ENCODE peak calls at places on chromosomes 7 and 10, in ten cellular contexts. W is left ventricle myocardium inferior, I is neural progenitor cell, C is Peyer's patch, X is MM.1S, D is mammary epithelial cell, T is breast epithelium, H is upper lobe of right lung, N is psoas muscle, M is HCT116. F is an unnamed sample. For H3K27me3, the result is how much of the 10 kb centered on the place peaks cover.

GRCh38 chr10:35882422-35883150 is 240.5 kb upstream of the FZD8 start:
- DNase-seq in W (no peak), I (peak), C (no peak), X (no peak), D (no peak), T (no peak), H (no peak), N (no peak), M (no peak), F (no peak)

GRCh38 chr10:42941790-42942189 is 135.1 kb upstream of the RET start:
- DNase-seq in W (no peak), I (no peak), C (no peak), X (no peak), D (no peak), T (peak), H (peak), N (no peak), M (no peak), F (no peak)

GRCh38 chr10:83225781-83226180 is 913.5 kb upstream of the GHITM start:
- DNase-seq in W (no peak), I (no peak), C (no peak), X (no peak), D (no peak), T (no peak), H (no peak), N (no peak), M (no peak), F (no peak)

GRCh38 chr7:103964269-103964668 is 25.2 kb downstream of the RELN start:
- DNase-seq in W (no peak), I (no peak), C (no peak), X (no peak), D (no peak), T (no peak), H (no peak), N (no peak), M (no peak), F (no peak)

GRCh38 chr7:11538751-11539299 is 293.2 kb downstream of the THSD7A start:
- DNase-seq in W (no peak), I (no peak), C (no peak), X (no peak), D (no peak), T (no peak), H (no peak), N (no peak), M (no peak), F (no peak)

GRCh38 chr10:30092151-30092790 is 32.9 kb upstream of the JCAD start:
- DNase-seq in W (no peak), I (no peak), C (no peak), X (no peak), D (peak), T (no peak), H (no peak), N (no peak), M (peak), F (peak)

GRCh38 chr7:70484255-70484654 is 647.7 kb upstream of the GALNT17 start:
- DNase-seq in W (no peak), I (no peak), C (no peak), X (no peak), D (no peak), T (no peak), H (no peak), N (no peak), M (no peak), F (no peak)

GRCh38 chr7:6658618-6659345 is 21.7 kb downstream of the ZNF316 start:
- DNase-seq in W (no peak), I (peak), C (no peak), X (no peak), D (no peak), T (no peak), H (peak), N (no peak), M (no peak), F (no peak)

GRCh38 chr7:137694405-137694804 is 152.4 kb downstream of the DGKI start:
- DNase-seq in W (no peak), I (no peak), C (no peak), X (no peak), D (peak), T (no peak), H (no peak), N (no peak), M (no peak), F (no peak)

GRCh38 chr10:86556933-86557649 is 35.5 kb upstream of the WAPL start:
- DNase-seq in W (no peak), I (no peak), C (no peak), X (no peak), D (no peak), T (no peak), H (no peak), N (no peak), M (no peak), F (no peak)

GRCh38 chr7:104267701-104268368 is 60.0 kb upstream of the ORC5 start:
- DNase-seq in W (no peak), I (no peak), C (no peak), X (peak), D (peak), T (no peak), H (no peak), N (no peak), M (no peak), F (no peak)

GRCh38 chr10:117239031-117239430 is 1.9 kb upstream of the SLC18A2 start:
- DNase-seq in W (no peak), I (no peak), C (peak), X (no peak), D (no peak), T (no peak), H (no peak), N (no peak), M (no peak), F (no peak)

GRCh38 chr10:117240105-117240729 is 697 bp upstream of the SLC18A2 start:
- DNase-seq in W (no peak), I (no peak), C (peak), X (no peak), D (no peak), T (no peak), H (no peak), N (no peak), M (no peak), F (no peak)

GRCh38 chr10:117241541-117242462 is 888 bp downstream of the SLC18A2 start:
- DNase-seq in W (no peak), I (peak), C (peak), X (no peak), D (peak), T (no peak), H (no peak), N (no peak), M (no peak), F (no peak)

GRCh38 chr10:117242463-117242832 is 1.5 kb downstream of the SLC18A2 start:
- DNase-seq in W (no peak), I (no peak), C (no peak), X (no peak), D (no peak), T (no peak), H (no peak), N (no peak), M (no peak), F (no peak)

DNA sequence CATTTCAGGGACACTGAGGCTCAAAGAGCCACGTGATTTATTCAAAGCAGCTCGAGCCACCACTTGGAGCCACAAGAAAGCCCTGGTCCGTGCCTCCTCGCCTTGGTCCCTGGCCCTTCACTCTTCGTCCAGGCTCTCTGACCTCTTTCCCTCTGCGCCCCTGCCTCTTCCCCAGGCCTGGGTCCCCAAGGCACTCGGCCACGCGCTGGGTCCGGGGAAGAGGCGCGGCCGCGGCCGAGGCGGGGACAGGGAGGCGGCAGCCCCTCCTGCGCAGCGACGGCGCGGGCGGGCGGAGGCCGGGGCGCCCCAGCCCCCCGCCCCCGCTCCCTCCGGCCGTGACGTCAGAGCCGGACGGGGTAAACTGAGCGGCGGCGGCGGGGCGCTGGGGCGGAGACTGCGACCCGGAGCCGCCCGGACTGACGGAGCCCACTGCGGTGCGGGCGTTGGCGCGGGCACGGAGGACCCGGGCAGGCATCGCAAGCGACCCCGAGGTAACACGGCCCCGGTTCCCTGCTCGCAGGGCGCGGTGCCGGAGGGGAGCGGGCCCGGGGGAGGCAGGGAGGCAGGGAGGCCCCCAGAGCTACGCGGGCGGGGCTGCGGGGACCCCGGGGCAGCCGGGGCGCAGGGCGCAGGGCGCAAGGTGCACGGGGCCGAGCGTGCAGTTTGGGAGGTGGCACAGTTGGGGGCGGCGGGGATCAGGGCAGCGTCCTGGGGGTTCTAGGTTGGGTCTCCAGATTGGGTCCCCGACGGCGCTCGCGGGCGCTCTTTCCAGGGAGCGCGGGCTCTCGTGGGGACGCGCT is at the start of gene SLC18A2:
- DNase-seq in W (no peak), I (peak), C (peak), X (no peak), D (no peak), T (no peak), H (no peak), N (no peak), M (no peak), F (no peak)
- H3K4me3 ChIP-seq in W (peak), I (peak), C (no peak), X (no peak), D (no peak), T (peak), H (no peak), N (no peak), M (no peak), F (peak)

GRCh38 chr7:66464059-66464458 is 164.6 kb upstream of the KCTD7 start:
- DNase-seq in W (no peak), I (no peak), C (no peak), X (no peak), D (no peak), T (no peak), H (no peak), N (no peak), M (no peak), F (no peak)
- H3K27me3 ChIP-seq in W (under half), I (under half), C (under half), X (under half), D (under half), T (under half), H (under half), N (under half), M (under half), F (under half)

GRCh38 chr7:150370612-150371071 is 2.0 kb downstream of the REPIN1 start:
- DNase-seq in W (no peak), I (peak), C (peak), X (no peak), D (no peak), T (no peak), H (no peak), N (no peak), M (no peak), F (no peak)
- TF ChIP-seq CTCF in W (no peak), I (no peak), C (no peak), X (no peak), D (no peak), T (no peak), H (no peak), N (no peak), M (no peak), F (no peak)

GRCh38 chr10:75398238-75398629 is 3.3 kb downstream of the ZNF503 start:
- DNase-seq in W (no peak), I (no peak), C (no peak), X (no peak), D (peak), T (no peak), H (no peak), N (no peak), M (no peak), F (no peak)
- H3K4me3 ChIP-seq in W (peak), I (peak), C (peak), X (no peak), D (peak), T (peak), H (peak), N (peak), M (peak), F (peak)